ENCODE peak calls at places on chromosomes 5 and 9, in nine cellular contexts. X, Z, O, W, D, B, S, L and J are unnamed samples.

GRCh38 chr9:100720922-100721321 is 143.0 kb downstream of the CAVIN4 start:
- DNase-seq in X (no peak), S (no peak), O (no peak), W (no peak), L (no peak), D (no peak), B (no peak), Z (no peak), J (no peak)

GRCh38 chr9:37859043-37859442 is 44.9 kb downstream of the SLC25A51 start:
- DNase-seq in B (no peak), D (peak; percentile 4), Z (no peak), X (no peak), L (no peak), O (no peak), W (no peak), S (no peak), J (no peak)

GRCh38 chr9:750264-750967 is 91.1 kb upstream of the DMRT1 start:
- DNase-seq in S (no peak), B (no peak), X (no peak), W (peak; percentile 38), L (peak; percentile 30), Z (no peak), O (no peak), D (no peak), J (no peak)

GRCh38 chr9:112086627-112087026 is 88.5 kb downstream of the SUSD1 start:
- DNase-seq in O (no peak), D (no peak), Z (no peak), W (no peak), S (no peak), B (no peak), X (no peak), L (peak; percentile 12), J (peak; percentile 39)

GRCh38 chr9:106872641-106873040 is 9.7 kb downstream of the ZNF462 start:
- DNase-seq in Z (no peak), W (no peak), L (no peak), B (no peak), O (no peak), D (no peak), X (no peak), S (no peak), J (no peak)

GRCh38 chr9:117403403-117403811 is 11.4 kb downstream of the ASTN2 start:
- DNase-seq in W (no peak), Z (no peak), D (no peak), S (no peak), L (no peak), O (no peak), B (peak; percentile 5), X (no peak), J (no peak)

GRCh38 chr9:131668057-131668438 is 71.8 kb downstream of the RAPGEF1 start:
- DNase-seq in L (no peak), O (no peak), X (no peak), D (no peak), W (no peak), Z (no peak), S (no peak), B (no peak), J (no peak)

GRCh38 chr9:136721339-136722092 is 9.1 kb downstream of the DIPK1B start:
- DNase-seq in X (peak; percentile 32), Z (peak; percentile 65), O (no peak), D (peak; percentile 71), B (peak; percentile 25), W (no peak), L (no peak), S (peak; percentile 52), J (no peak)

GRCh38 chr9:33416996-33417395 is 14.6 kb upstream of the AQP7 start:
- DNase-seq in B (no peak), L (no peak), X (no peak), D (no peak), Z (no peak), O (no peak), W (no peak), S (no peak), J (peak; percentile 83)

GRCh38 chr9:108150736-108151135 is 661.2 kb upstream of the KLF4 start:
- DNase-seq in S (peak; percentile 56), B (peak; percentile 47), D (no peak), X (no peak), W (no peak), L (no peak), O (no peak), Z (no peak), J (no peak)

GRCh38 chr9:34140853-34141252 is 14.4 kb upstream of the DCAF12 start:
- DNase-seq in D (no peak), L (no peak), O (no peak), S (no peak), B (no peak), X (no peak), Z (no peak), W (no peak), J (no peak)

GRCh38 chr5:112329429-112330090 is 89.5 kb downstream of the EPB41L4A start:
- DNase-seq in O (no peak), Z (no peak), X (no peak), S (no peak), W (no peak), L (peak; percentile 64), D (no peak), B (no peak), J (no peak)

GRCh38 chr5:159088371-159088770 is 11.3 kb downstream of the EBF1 start:
- DNase-seq in L (peak; percentile 22), W (no peak), O (no peak), Z (no peak), D (no peak), S (no peak), X (no peak), B (no peak), J (no peak)

GRCh38 chr5:15304066-15304731 is 195.8 kb upstream of the FBXL7 start:
- DNase-seq in S (no peak), X (no peak), L (no peak), Z (no peak), B (no peak), W (no peak), D (no peak), O (no peak), J (no peak)

GRCh38 chr9:98017306-98017705 is 34.2 kb downstream of the ANP32B start:
- DNase-seq in D (no peak), L (no peak), B (no peak), Z (no peak), X (peak; percentile 0), S (no peak), O (no peak), W (no peak), J (no peak)

GRCh38 chr9:77000330-77000729 is 19.1 kb upstream of the FOXB2 start:
- DNase-seq in B (no peak), W (no peak), O (no peak), D (no peak), S (no peak), X (no peak), L (no peak), Z (no peak), J (no peak)

DNA sequence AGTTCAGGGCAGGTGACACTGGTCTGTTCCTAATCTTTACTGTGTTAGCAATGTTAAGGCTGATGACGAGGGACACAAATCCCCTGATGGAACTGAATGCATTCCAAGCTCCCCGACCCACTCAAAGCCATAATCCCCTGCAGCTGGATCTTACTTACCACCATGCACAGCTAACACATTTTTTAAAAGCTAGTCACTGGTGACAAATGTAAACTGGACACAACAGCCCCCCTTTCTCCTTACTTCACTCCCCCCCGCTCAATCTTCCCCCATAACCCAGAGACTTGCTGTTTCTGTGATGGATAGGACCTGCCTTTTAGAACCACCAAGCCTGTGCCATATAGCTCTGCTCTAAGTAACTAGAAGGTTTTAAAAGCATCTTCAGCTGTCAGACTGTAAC is 44.5 kb downstream of the BNC2 start:
- DNase-seq in X (no peak), L (no peak), B (no peak), D (no peak), S (no peak), O (no peak), W (peak; percentile 12), Z (no peak), J (no peak)
- H3K27ac ChIP-seq in X (no peak overlapping the region), L (no peak overlapping the region), B (no peak overlapping the region), D (no peak overlapping the region), S (no peak overlapping the region), O (no peak overlapping the region), W (peak overlapping the region; percentile 51), Z (no peak overlapping the region), J (no peak overlapping the region)

GRCh38 chr5:150946351-150946905 is 41.6 kb upstream of the ZNF300 start:
- DNase-seq in L (no peak), S (peak; percentile 28), W (peak; percentile 53), B (peak; percentile 68), X (no peak), O (peak; percentile 93), Z (peak; percentile 88), D (no peak), J (no peak)
- H3K9me3 ChIP-seq in L (peaks cover 12% of the 10 kb centered on the region), S (peaks cover 45% of the 10 kb centered on the region), W (peaks cover 40% of the 10 kb centered on the region), B (peaks cover 40% of the 10 kb centered on the region), X (peaks cover 68% of the 10 kb centered on the region), O (peaks cover 25% of the 10 kb centered on the region), Z (peaks cover 4% of the 10 kb centered on the region), D (peaks cover 38% of the 10 kb centered on the region), J (peaks cover 51% of the 10 kb centered on the region)

GRCh38 chr9:14097666-14098065 is 216.3 kb downstream of the NFIB start:
- DNase-seq in O (no peak), W (no peak), L (no peak), D (no peak), S (no peak), Z (no peak), X (no peak), B (no peak), J (no peak)
- H3K27ac ChIP-seq in O (no peak overlapping the region), W (peak overlapping the region; percentile 60), L (no peak overlapping the region), D (no peak overlapping the region), S (no peak overlapping the region), Z (no peak overlapping the region), X (no peak overlapping the region), B (no peak overlapping the region), J (no peak overlapping the region)

GRCh38 chr5:141260458-141261237 is 15.5 kb downstream of the PCDHB15 start:
- DNase-seq in D (no peak), W (no peak), L (peak; percentile 10), B (no peak), O (no peak), X (no peak), S (no peak), Z (no peak), J (no peak)
- H3K9me3 ChIP-seq in D (peaks cover 43% of the 10 kb centered on the region), W (peaks cover 100% of the 10 kb centered on the region), L (peaks cover 40% of the 10 kb centered on the region), B (peaks cover 100% of the 10 kb centered on the region), O (peaks cover 44% of the 10 kb centered on the region), X (peaks cover 61% of the 10 kb centered on the region), S (peaks cover 99% of the 10 kb centered on the region), Z (peaks cover 10% of the 10 kb centered on the region), J (peaks cover 80% of the 10 kb centered on the region)

GRCh38 chr9:6924988-6925563 is 167.3 kb downstream of the KDM4C start:
- DNase-seq in L (no peak), S (no peak), W (no peak), B (no peak), X (no peak), O (no peak), D (no peak), Z (no peak), J (no peak)
- H3K27ac ChIP-seq in L (no peak overlapping the region), S (no peak overlapping the region), W (no peak overlapping the region), B (no peak overlapping the region), X (no peak overlapping the region), O (no peak overlapping the region), D (no peak overlapping the region), Z (no peak overlapping the region), J (no peak overlapping the region)

DNA sequence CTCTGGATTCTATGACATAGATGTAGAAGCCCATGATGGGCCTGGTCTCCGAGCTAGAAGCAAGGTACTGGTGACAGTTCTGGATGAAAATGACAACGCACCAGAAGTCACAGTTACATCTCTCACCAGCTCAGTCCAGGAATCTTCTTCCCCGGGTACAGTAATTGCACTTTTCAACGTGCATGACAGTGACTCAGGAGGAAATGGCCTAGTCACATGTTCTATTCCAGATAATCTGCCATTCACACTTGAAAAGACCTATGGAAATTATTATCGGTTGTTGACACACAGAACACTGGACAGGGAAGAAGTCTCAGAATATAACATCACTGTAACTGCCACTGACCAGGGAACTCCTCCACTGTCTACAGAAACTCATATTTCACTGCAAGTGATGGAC is 1.3 kb downstream of the PCDHGA4 start:
- DNase-seq in L (no peak), W (no peak), O (no peak), B (no peak), S (no peak), X (no peak), D (no peak), Z (no peak), J (no peak)
- H3K9me3 ChIP-seq in L (no peaks in the 10 kb centered on the region), W (peaks cover 79% of the 10 kb centered on the region), O (peaks cover 19% of the 10 kb centered on the region), B (peaks cover 20% of the 10 kb centered on the region), S (peaks cover 33% of the 10 kb centered on the region), X (peaks cover 29% of the 10 kb centered on the region), D (peaks cover 40% of the 10 kb centered on the region), Z (peaks cover 14% of the 10 kb centered on the region), J (peaks cover 28% of the 10 kb centered on the region)